ENCODE peak calls at places on chromosomes 16 and 17, in six cellular contexts. One of them, this sample, is unnamed.

GRCh38 chr17:17019891-17020456 is 22.3 kb upstream of the MPRIP start:
- DNase-seq in ureter: peak; percentile 82
- DNase-seq in T-helper 9 cell: no peak
- DNase-seq in Ammon's horn: no peak
- DNase-seq in SK-N-DZ: no peak
- DNase-seq in progenitor cell of endocrine pancreas: no peak
- DNase-seq in this sample: no peak

GRCh38 chr16:5321925-5322324 is 224.3 kb upstream of the EEF2KMT start:
- DNase-seq in T-helper 9 cell: no peak
- DNase-seq in progenitor cell of endocrine pancreas: no peak
- DNase-seq in ureter: no peak
- DNase-seq in SK-N-DZ: no peak
- DNase-seq in Ammon's horn: no peak
- DNase-seq in this sample: no peak

GRCh38 chr17:56320443-56320842 is 167.2 kb downstream of the ANKFN1 start:
- DNase-seq in Ammon's horn: no peak
- DNase-seq in ureter: no peak
- DNase-seq in progenitor cell of endocrine pancreas: no peak
- DNase-seq in SK-N-DZ: no peak
- DNase-seq in T-helper 9 cell: no peak
- DNase-seq in this sample: peak; percentile 29

GRCh38 chr16:67486805-67487204 is 3.5 kb upstream of the AGRP start:
- DNase-seq in Ammon's horn: no peak
- DNase-seq in SK-N-DZ: no peak
- DNase-seq in progenitor cell of endocrine pancreas: no peak
- DNase-seq in T-helper 9 cell: no peak
- DNase-seq in ureter: no peak
- DNase-seq in this sample: no peak

GRCh38 chr16:10569629-10570028 is 10.8 kb downstream of the EMP2 start:
- DNase-seq in SK-N-DZ: no peak
- DNase-seq in Ammon's horn: no peak
- DNase-seq in ureter: no peak
- DNase-seq in progenitor cell of endocrine pancreas: no peak
- DNase-seq in T-helper 9 cell: no peak
- DNase-seq in this sample: no peak

GRCh38 chr17:146546-146945 is 9.2 kb downstream of the SCGB1C2 start:
- DNase-seq in SK-N-DZ: no peak
- DNase-seq in T-helper 9 cell: no peak
- DNase-seq in progenitor cell of endocrine pancreas: peak; percentile 6
- DNase-seq in ureter: peak; percentile 38
- DNase-seq in Ammon's horn: no peak
- DNase-seq in this sample: no peak

GRCh38 chr16:23905027-23905426 is 69.2 kb downstream of the PRKCB start:
- DNase-seq in ureter: peak; percentile 50
- DNase-seq in Ammon's horn: peak; percentile 16
- DNase-seq in SK-N-DZ: no peak
- DNase-seq in T-helper 9 cell: no peak
- DNase-seq in progenitor cell of endocrine pancreas: no peak
- DNase-seq in this sample: peak; percentile 67

GRCh38 chr17:79078476-79079190 is 4.0 kb downstream of the ENGASE start:
- DNase-seq in ureter: no peak
- DNase-seq in progenitor cell of endocrine pancreas: no peak
- DNase-seq in T-helper 9 cell: no peak
- DNase-seq in SK-N-DZ: no peak
- DNase-seq in Ammon's horn: no peak
- DNase-seq in this sample: no peak

GRCh38 chr16:78953526-78953925 is 647.0 kb downstream of the MAF start:
- DNase-seq in ureter: no peak
- DNase-seq in progenitor cell of endocrine pancreas: no peak
- DNase-seq in Ammon's horn: no peak
- DNase-seq in SK-N-DZ: no peak
- DNase-seq in T-helper 9 cell: no peak
- DNase-seq in this sample: no peak

GRCh38 chr16:64253114-64253513 is 868.7 kb downstream of the CDH11 start:
- DNase-seq in T-helper 9 cell: no peak
- DNase-seq in ureter: no peak
- DNase-seq in progenitor cell of endocrine pancreas: no peak
- DNase-seq in SK-N-DZ: no peak
- DNase-seq in Ammon's horn: no peak
- DNase-seq in this sample: no peak

GRCh38 chr17:73280191-73280590 is 18.5 kb upstream of the CPSF4L start:
- DNase-seq in ureter: no peak
- DNase-seq in progenitor cell of endocrine pancreas: no peak
- DNase-seq in T-helper 9 cell: no peak
- DNase-seq in Ammon's horn: no peak
- DNase-seq in SK-N-DZ: no peak
- DNase-seq in this sample: no peak

GRCh38 chr17:45332989-45333701 is 16.3 kb upstream of the MAP3K14 start:
- DNase-seq in SK-N-DZ: no peak
- DNase-seq in ureter: no peak
- DNase-seq in progenitor cell of endocrine pancreas: no peak
- DNase-seq in T-helper 9 cell: no peak
- DNase-seq in Ammon's horn: no peak
- DNase-seq in this sample: peak; percentile 40

GRCh38 chr16:735982-736453 is 4.8 kb downstream of the CIAO3 start:
- DNase-seq in T-helper 9 cell: no peak
- DNase-seq in Ammon's horn: no peak
- DNase-seq in SK-N-DZ: no peak
- DNase-seq in ureter: no peak
- DNase-seq in progenitor cell of endocrine pancreas: no peak
- DNase-seq in this sample: no peak

GRCh38 chr17:50898369-50899004 is 32.3 kb upstream of the TOB1 start:
- DNase-seq in T-helper 9 cell: no peak
- DNase-seq in progenitor cell of endocrine pancreas: no peak
- DNase-seq in ureter: no peak
- DNase-seq in Ammon's horn: no peak
- DNase-seq in SK-N-DZ: no peak
- DNase-seq in this sample: no peak

GRCh38 chr16:4523686-4524085 is 14.9 kb downstream of the CDIP1 start:
- DNase-seq in Ammon's horn: peak; percentile 71
- DNase-seq in SK-N-DZ: no peak
- DNase-seq in progenitor cell of endocrine pancreas: no peak
- DNase-seq in T-helper 9 cell: no peak
- DNase-seq in ureter: no peak
- DNase-seq in this sample: no peak

GRCh38 chr16:14427371-14427948 is 202.6 kb downstream of the PARN start:
- DNase-seq in T-helper 9 cell: no peak
- DNase-seq in progenitor cell of endocrine pancreas: no peak
- DNase-seq in Ammon's horn: peak; percentile 81
- DNase-seq in ureter: no peak
- DNase-seq in SK-N-DZ: no peak
- DNase-seq in this sample: no peak

GRCh38 chr17:77824102-77824779 is 134.3 kb upstream of the TNRC6C start:
- DNase-seq in SK-N-DZ: no peak
- DNase-seq in ureter: no peak
- DNase-seq in progenitor cell of endocrine pancreas: no peak
- DNase-seq in Ammon's horn: no peak
- DNase-seq in T-helper 9 cell: no peak
- DNase-seq in this sample: no peak

GRCh38 chr17:47742319-47743181 is 9.5 kb downstream of the TBX21 start:
- DNase-seq in SK-N-DZ: peak; percentile 70
- DNase-seq in ureter: peak; percentile 39
- DNase-seq in Ammon's horn: no peak
- DNase-seq in T-helper 9 cell: peak; percentile 39
- DNase-seq in progenitor cell of endocrine pancreas: peak; percentile 53
- DNase-seq in this sample: peak; percentile 85

GRCh38 chr17:82345151-82345976 is 11.8 kb upstream of the SECTM1 start:
- DNase-seq in SK-N-DZ: no peak
- DNase-seq in progenitor cell of endocrine pancreas: no peak
- DNase-seq in Ammon's horn: no peak
- DNase-seq in ureter: no peak
- DNase-seq in T-helper 9 cell: no peak
- DNase-seq in this sample: no peak

GRCh38 chr17:72724375-72724774 is 368.1 kb downstream of the SLC39A11 start:
- DNase-seq in progenitor cell of endocrine pancreas: no peak
- DNase-seq in SK-N-DZ: no peak
- DNase-seq in ureter: no peak
- DNase-seq in T-helper 9 cell: no peak
- DNase-seq in Ammon's horn: no peak
- DNase-seq in this sample: no peak

GRCh38 chr16:88833086-88833485 is 21.4 kb upstream of the APRT start:
- DNase-seq in T-helper 9 cell: no peak
- DNase-seq in ureter: no peak
- DNase-seq in SK-N-DZ: no peak
- DNase-seq in progenitor cell of endocrine pancreas: no peak
- DNase-seq in Ammon's horn: no peak
- DNase-seq in this sample: no peak

GRCh38 chr17:32266389-32267269 is 997 bp downstream of the RHBDL3 start:
- DNase-seq in Ammon's horn: no peak
- DNase-seq in ureter: no peak
- DNase-seq in SK-N-DZ: no peak
- DNase-seq in T-helper 9 cell: no peak
- DNase-seq in progenitor cell of endocrine pancreas: peak; percentile 28
- DNase-seq in this sample: peak; percentile 69

GRCh38 chr16:54633943-54634362 is 296.7 kb upstream of the IRX5 start:
- DNase-seq in SK-N-DZ: no peak
- DNase-seq in T-helper 9 cell: no peak
- DNase-seq in progenitor cell of endocrine pancreas: no peak
- DNase-seq in ureter: no peak
- DNase-seq in Ammon's horn: peak; percentile 10
- DNase-seq in this sample: peak; percentile 41

GRCh38 chr16:57846078-57846697 is 43.9 kb upstream of the KIFC3 start:
- DNase-seq in ureter: no peak
- DNase-seq in Ammon's horn: no peak
- DNase-seq in progenitor cell of endocrine pancreas: no peak
- DNase-seq in T-helper 9 cell: no peak
- DNase-seq in SK-N-DZ: peak; percentile 37
- DNase-seq in this sample: peak; percentile 90

GRCh38 chr17:39595294-39595693 is 12.4 kb downstream of the NEUROD2 start:
- DNase-seq in progenitor cell of endocrine pancreas: no peak
- DNase-seq in SK-N-DZ: no peak
- DNase-seq in T-helper 9 cell: no peak
- DNase-seq in ureter: no peak
- DNase-seq in Ammon's horn: no peak
- DNase-seq in this sample: no peak

GRCh38 chr17:14805348-14805747 is 459.8 kb downstream of the PMP22 start:
- DNase-seq in T-helper 9 cell: no peak
- DNase-seq in progenitor cell of endocrine pancreas: no peak
- DNase-seq in ureter: no peak
- DNase-seq in SK-N-DZ: no peak
- DNase-seq in Ammon's horn: peak; percentile 4
- DNase-seq in this sample: no peak

GRCh38 chr17:2503627-2504026 is 8.1 kb downstream of the METTL16 start:
- DNase-seq in Ammon's horn: no peak
- DNase-seq in SK-N-DZ: no peak
- DNase-seq in ureter: no peak
- DNase-seq in progenitor cell of endocrine pancreas: no peak
- DNase-seq in T-helper 9 cell: no peak
- DNase-seq in this sample: no peak

GRCh38 chr17:4162775-4163498 is 19.9 kb downstream of the CYB5D2 start:
- DNase-seq in Ammon's horn: no peak
- DNase-seq in SK-N-DZ: no peak
- DNase-seq in ureter: no peak
- DNase-seq in progenitor cell of endocrine pancreas: no peak
- DNase-seq in T-helper 9 cell: no peak
- DNase-seq in this sample: no peak

GRCh38 chr16:65071371-65072311 is 50.2 kb downstream of the CDH11 start:
- DNase-seq in T-helper 9 cell: no peak
- DNase-seq in SK-N-DZ: no peak
- DNase-seq in Ammon's horn: peak; percentile 89
- DNase-seq in ureter: peak; percentile 61
- DNase-seq in progenitor cell of endocrine pancreas: no peak
- DNase-seq in this sample: no peak

GRCh38 chr17:80989586-80989913 is 2.1 kb upstream of the CHMP6 start:
- DNase-seq in progenitor cell of endocrine pancreas: no peak
- DNase-seq in T-helper 9 cell: no peak
- DNase-seq in SK-N-DZ: no peak
- DNase-seq in ureter: no peak
- DNase-seq in Ammon's horn: no peak
- DNase-seq in this sample: no peak

GRCh38 chr17:41615454-41615853 is 2.9 kb upstream of the KRT16 start:
- DNase-seq in SK-N-DZ: peak; percentile 29
- DNase-seq in T-helper 9 cell: no peak
- DNase-seq in ureter: no peak
- DNase-seq in progenitor cell of endocrine pancreas: no peak
- DNase-seq in Ammon's horn: no peak
- DNase-seq in this sample: peak; percentile 85

GRCh38 chr17:36856169-36856568 is 81.1 kb upstream of the LHX1 start:
- DNase-seq in T-helper 9 cell: no peak
- DNase-seq in ureter: no peak
- DNase-seq in progenitor cell of endocrine pancreas: no peak
- DNase-seq in Ammon's horn: no peak
- DNase-seq in SK-N-DZ: no peak
- DNase-seq in this sample: no peak

GRCh38 chr16:56269824-56270684 is 78.8 kb downstream of the GNAO1 start:
- DNase-seq in ureter: no peak
- DNase-seq in SK-N-DZ: peak; percentile 75
- DNase-seq in progenitor cell of endocrine pancreas: no peak
- DNase-seq in T-helper 9 cell: no peak
- DNase-seq in Ammon's horn: peak; percentile 84
- DNase-seq in this sample: peak; percentile 69

This sample was measured in H9.